ENCODE peak calls at places on chromosomes 4 and X, in ten cellular contexts. One of them, this sample, is unnamed. For H3K36me3, the result is how much of the 10 kb centered on the place peaks cover.

GRCh38 chr4:102825261-102826071 is 1.9 kb downstream of the UBE2D3 start:
- DNase-seq in mesendoderm: peak
- DNase-seq in uterus: peak
- DNase-seq in left lung: no peak
- DNase-seq in iPS DF 6.9: no peak
- DNase-seq in brain microvascular endothelial cell: peak
- DNase-seq in GM23338: peak
- DNase-seq in hepatocyte: peak
- DNase-seq in heart left ventricle: peak
- DNase-seq in CD8-positive, alpha-beta memory T cell: peak
- DNase-seq in this sample: peak

GRCh38 chrX:107465932-107466620 is 16.6 kb downstream of the FRMPD3 start:
- DNase-seq in left lung: no peak
- DNase-seq in GM23338: no peak
- DNase-seq in mesendoderm: no peak
- DNase-seq in uterus: no peak
- DNase-seq in iPS DF 6.9: no peak
- DNase-seq in brain microvascular endothelial cell: no peak
- DNase-seq in heart left ventricle: no peak
- DNase-seq in hepatocyte: no peak
- DNase-seq in CD8-positive, alpha-beta memory T cell: no peak
- DNase-seq in this sample: no peak

GRCh38 chr4:171025776-171026175 is 787.4 kb upstream of the GALNTL6 start:
- DNase-seq in uterus: no peak
- DNase-seq in CD8-positive, alpha-beta memory T cell: no peak
- DNase-seq in iPS DF 6.9: no peak
- DNase-seq in left lung: no peak
- DNase-seq in mesendoderm: no peak
- DNase-seq in brain microvascular endothelial cell: no peak
- DNase-seq in hepatocyte: no peak
- DNase-seq in GM23338: no peak
- DNase-seq in heart left ventricle: no peak
- DNase-seq in this sample: no peak

GRCh38 chr4:95957054-95957453 is 117.2 kb downstream of the PDHA2 start:
- DNase-seq in uterus: no peak
- DNase-seq in brain microvascular endothelial cell: no peak
- DNase-seq in mesendoderm: no peak
- DNase-seq in iPS DF 6.9: no peak
- DNase-seq in heart left ventricle: no peak
- DNase-seq in GM23338: no peak
- DNase-seq in hepatocyte: no peak
- DNase-seq in CD8-positive, alpha-beta memory T cell: no peak
- DNase-seq in left lung: no peak
- DNase-seq in this sample: peak

GRCh38 chr4:124890522-124890921 is 178.0 kb upstream of the ANKRD50 start:
- DNase-seq in hepatocyte: no peak
- DNase-seq in heart left ventricle: no peak
- DNase-seq in left lung: no peak
- DNase-seq in uterus: no peak
- DNase-seq in brain microvascular endothelial cell: no peak
- DNase-seq in GM23338: no peak
- DNase-seq in mesendoderm: no peak
- DNase-seq in CD8-positive, alpha-beta memory T cell: no peak
- DNase-seq in iPS DF 6.9: no peak
- DNase-seq in this sample: peak

GRCh38 chr4:119490335-119490734 is 138.3 kb downstream of the PDE5A start:
- DNase-seq in hepatocyte: peak
- DNase-seq in CD8-positive, alpha-beta memory T cell: no peak
- DNase-seq in GM23338: peak
- DNase-seq in uterus: no peak
- DNase-seq in brain microvascular endothelial cell: peak
- DNase-seq in left lung: no peak
- DNase-seq in iPS DF 6.9: peak
- DNase-seq in heart left ventricle: no peak
- DNase-seq in mesendoderm: peak
- DNase-seq in this sample: no peak

GRCh38 chr4:150178161-150178560 is 99.9 kb downstream of the DCLK2 start:
- DNase-seq in brain microvascular endothelial cell: peak
- DNase-seq in CD8-positive, alpha-beta memory T cell: no peak
- DNase-seq in left lung: no peak
- DNase-seq in iPS DF 6.9: no peak
- DNase-seq in heart left ventricle: no peak
- DNase-seq in GM23338: no peak
- DNase-seq in hepatocyte: no peak
- DNase-seq in mesendoderm: no peak
- DNase-seq in uterus: no peak
- DNase-seq in this sample: peak

GRCh38 chrX:38618152-38618551 is 56.8 kb downstream of the TSPAN7 start:
- DNase-seq in heart left ventricle: no peak
- DNase-seq in brain microvascular endothelial cell: no peak
- DNase-seq in uterus: no peak
- DNase-seq in iPS DF 6.9: no peak
- DNase-seq in CD8-positive, alpha-beta memory T cell: no peak
- DNase-seq in GM23338: no peak
- DNase-seq in left lung: no peak
- DNase-seq in hepatocyte: no peak
- DNase-seq in mesendoderm: no peak
- DNase-seq in this sample: no peak

GRCh38 chrX:71515039-71515398 is 17.9 kb upstream of the OGT start:
- DNase-seq in iPS DF 6.9: no peak
- DNase-seq in uterus: no peak
- DNase-seq in left lung: no peak
- DNase-seq in heart left ventricle: peak
- DNase-seq in mesendoderm: no peak
- DNase-seq in hepatocyte: no peak
- DNase-seq in brain microvascular endothelial cell: no peak
- DNase-seq in GM23338: no peak
- DNase-seq in CD8-positive, alpha-beta memory T cell: no peak
- DNase-seq in this sample: peak

GRCh38 chrX:134898450-134898849 is 92.3 kb upstream of the SMIM10 start:
- DNase-seq in hepatocyte: no peak
- DNase-seq in mesendoderm: no peak
- DNase-seq in heart left ventricle: no peak
- DNase-seq in left lung: no peak
- DNase-seq in iPS DF 6.9: no peak
- DNase-seq in brain microvascular endothelial cell: no peak
- DNase-seq in GM23338: no peak
- DNase-seq in uterus: no peak
- DNase-seq in CD8-positive, alpha-beta memory T cell: no peak
- DNase-seq in this sample: peak

GRCh38 chr4:83024233-83024632 is 10.8 kb upstream of the COPS4 start:
- DNase-seq in uterus: no peak
- DNase-seq in mesendoderm: no peak
- DNase-seq in heart left ventricle: no peak
- DNase-seq in GM23338: no peak
- DNase-seq in hepatocyte: no peak
- DNase-seq in brain microvascular endothelial cell: no peak
- DNase-seq in CD8-positive, alpha-beta memory T cell: no peak
- DNase-seq in left lung: no peak
- DNase-seq in iPS DF 6.9: no peak
- DNase-seq in this sample: no peak

GRCh38 chr4:28225005-28225404 is 1364.4 kb downstream of the STIM2 start:
- DNase-seq in GM23338: peak
- DNase-seq in left lung: no peak
- DNase-seq in uterus: no peak
- DNase-seq in CD8-positive, alpha-beta memory T cell: no peak
- DNase-seq in heart left ventricle: no peak
- DNase-seq in mesendoderm: peak
- DNase-seq in brain microvascular endothelial cell: peak
- DNase-seq in iPS DF 6.9: peak
- DNase-seq in hepatocyte: peak
- DNase-seq in this sample: no peak

GRCh38 chr4:177118596-177118995 is 191.1 kb upstream of the NEIL3 start:
- DNase-seq in left lung: no peak
- DNase-seq in CD8-positive, alpha-beta memory T cell: no peak
- DNase-seq in uterus: peak
- DNase-seq in heart left ventricle: no peak
- DNase-seq in GM23338: no peak
- DNase-seq in iPS DF 6.9: no peak
- DNase-seq in mesendoderm: no peak
- DNase-seq in hepatocyte: no peak
- DNase-seq in brain microvascular endothelial cell: peak
- DNase-seq in this sample: peak

GRCh38 chr4:82891728-82892466 is 944 bp upstream of the SEC31A start:
- DNase-seq in heart left ventricle: no peak
- DNase-seq in iPS DF 6.9: no peak
- DNase-seq in uterus: no peak
- DNase-seq in CD8-positive, alpha-beta memory T cell: no peak
- DNase-seq in GM23338: peak
- DNase-seq in hepatocyte: peak
- DNase-seq in mesendoderm: peak
- DNase-seq in left lung: no peak
- DNase-seq in brain microvascular endothelial cell: no peak
- DNase-seq in this sample: peak

GRCh38 chrX:119150163-119151135 is 22.8 kb upstream of the KIAA1210 start:
- DNase-seq in GM23338: peak
- DNase-seq in hepatocyte: no peak
- DNase-seq in heart left ventricle: no peak
- DNase-seq in brain microvascular endothelial cell: no peak
- DNase-seq in mesendoderm: no peak
- DNase-seq in iPS DF 6.9: no peak
- DNase-seq in left lung: no peak
- DNase-seq in CD8-positive, alpha-beta memory T cell: no peak
- DNase-seq in uterus: peak
- DNase-seq in this sample: no peak

GRCh38 chrX:38935561-38935960 is 134.3 kb downstream of the MID1IP1 start:
- DNase-seq in left lung: no peak
- DNase-seq in GM23338: no peak
- DNase-seq in brain microvascular endothelial cell: no peak
- DNase-seq in uterus: no peak
- DNase-seq in mesendoderm: no peak
- DNase-seq in CD8-positive, alpha-beta memory T cell: no peak
- DNase-seq in iPS DF 6.9: no peak
- DNase-seq in hepatocyte: no peak
- DNase-seq in heart left ventricle: no peak
- DNase-seq in this sample: no peak

GRCh38 chr4:27684501-27685077 is 823.9 kb downstream of the STIM2 start:
- DNase-seq in heart left ventricle: peak
- DNase-seq in uterus: peak
- DNase-seq in hepatocyte: peak
- DNase-seq in GM23338: peak
- DNase-seq in CD8-positive, alpha-beta memory T cell: no peak
- DNase-seq in left lung: peak
- DNase-seq in iPS DF 6.9: no peak
- DNase-seq in brain microvascular endothelial cell: peak
- DNase-seq in mesendoderm: peak
- DNase-seq in this sample: peak

GRCh38 chr4:15784959-15785634 is 7.0 kb downstream of the CD38 start:
- DNase-seq in CD8-positive, alpha-beta memory T cell: no peak
- DNase-seq in mesendoderm: no peak
- DNase-seq in iPS DF 6.9: no peak
- DNase-seq in hepatocyte: no peak
- DNase-seq in GM23338: no peak
- DNase-seq in heart left ventricle: no peak
- DNase-seq in left lung: no peak
- DNase-seq in brain microvascular endothelial cell: no peak
- DNase-seq in uterus: no peak
- DNase-seq in this sample: no peak

GRCh38 chrX:584572-584971 is 46.0 kb upstream of the SHOX start:
- DNase-seq in CD8-positive, alpha-beta memory T cell: no peak
- DNase-seq in uterus: no peak
- DNase-seq in brain microvascular endothelial cell: no peak
- DNase-seq in mesendoderm: no peak
- DNase-seq in heart left ventricle: no peak
- DNase-seq in GM23338: no peak
- DNase-seq in left lung: no peak
- DNase-seq in iPS DF 6.9: no peak
- DNase-seq in hepatocyte: no peak
- DNase-seq in this sample: no peak
- H3K36me3 ChIP-seq in CD8-positive, alpha-beta memory T cell: under half
- H3K36me3 ChIP-seq in uterus: under half
- H3K36me3 ChIP-seq in brain microvascular endothelial cell: under half
- H3K36me3 ChIP-seq in mesendoderm: under half
- H3K36me3 ChIP-seq in heart left ventricle: under half
- H3K36me3 ChIP-seq in GM23338: under half
- H3K36me3 ChIP-seq in left lung: under half
- H3K36me3 ChIP-seq in iPS DF 6.9: under half
- H3K36me3 ChIP-seq in hepatocyte: under half
- H3K36me3 ChIP-seq in this sample: under half

GRCh38 chr4:109826719-109827118 is 1.1 kb upstream of the RRH start:
- DNase-seq in iPS DF 6.9: no peak
- DNase-seq in uterus: no peak
- DNase-seq in GM23338: peak
- DNase-seq in heart left ventricle: no peak
- DNase-seq in brain microvascular endothelial cell: no peak
- DNase-seq in mesendoderm: no peak
- DNase-seq in left lung: no peak
- DNase-seq in CD8-positive, alpha-beta memory T cell: peak
- DNase-seq in hepatocyte: peak
- DNase-seq in this sample: peak

DNA sequence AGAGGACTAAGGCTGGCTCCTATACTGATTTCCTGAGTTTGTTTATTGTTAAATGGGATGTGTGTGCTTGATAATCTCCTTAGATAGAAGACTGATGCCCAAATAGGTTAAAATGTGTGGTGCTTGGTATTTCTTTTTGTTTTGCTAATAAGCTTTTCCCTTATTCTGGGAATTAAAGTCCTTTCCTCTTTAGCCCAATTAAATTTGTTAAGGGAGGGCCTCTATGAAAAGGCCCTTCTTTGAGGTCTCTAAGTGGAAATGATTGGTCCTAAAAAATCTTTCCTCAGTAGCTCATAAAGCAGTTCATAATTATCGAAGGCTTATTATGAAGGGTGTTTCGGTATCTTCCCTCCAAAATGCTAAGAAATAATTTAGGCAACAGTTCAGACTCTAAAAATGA is at the start of gene RRH:
- DNase-seq in CD8-positive, alpha-beta memory T cell: no peak
- DNase-seq in heart left ventricle: no peak
- DNase-seq in uterus: no peak
- DNase-seq in GM23338: no peak
- DNase-seq in hepatocyte: no peak
- DNase-seq in left lung: no peak
- DNase-seq in mesendoderm: no peak
- DNase-seq in brain microvascular endothelial cell: no peak
- DNase-seq in iPS DF 6.9: no peak
- DNase-seq in this sample: no peak
- H3K36me3 ChIP-seq in CD8-positive, alpha-beta memory T cell: under half
- H3K36me3 ChIP-seq in heart left ventricle: under half
- H3K36me3 ChIP-seq in uterus: under half
- H3K36me3 ChIP-seq in GM23338: under half
- H3K36me3 ChIP-seq in hepatocyte: under half
- H3K36me3 ChIP-seq in left lung: under half
- H3K36me3 ChIP-seq in mesendoderm: under half
- H3K36me3 ChIP-seq in brain microvascular endothelial cell: under half
- H3K36me3 ChIP-seq in iPS DF 6.9: under half
- H3K36me3 ChIP-seq in this sample: under half

GRCh38 chr4:128856246-128856645 is 46.7 kb downstream of the JADE1 start:
- DNase-seq in hepatocyte: no peak
- DNase-seq in brain microvascular endothelial cell: no peak
- DNase-seq in uterus: no peak
- DNase-seq in left lung: no peak
- DNase-seq in mesendoderm: no peak
- DNase-seq in iPS DF 6.9: no peak
- DNase-seq in GM23338: no peak
- DNase-seq in heart left ventricle: no peak
- DNase-seq in CD8-positive, alpha-beta memory T cell: no peak
- DNase-seq in this sample: no peak
- H3K36me3 ChIP-seq in hepatocyte: under half
- H3K36me3 ChIP-seq in brain microvascular endothelial cell: under half
- H3K36me3 ChIP-seq in uterus: under half
- H3K36me3 ChIP-seq in left lung: half or more
- H3K36me3 ChIP-seq in mesendoderm: under half
- H3K36me3 ChIP-seq in iPS DF 6.9: half or more
- H3K36me3 ChIP-seq in GM23338: half or more
- H3K36me3 ChIP-seq in heart left ventricle: half or more
- H3K36me3 ChIP-seq in CD8-positive, alpha-beta memory T cell: under half
- H3K36me3 ChIP-seq in this sample: half or more

GRCh38 chr4:182896421-182896820 is 20.8 kb downstream of the DCTD start:
- DNase-seq in iPS DF 6.9: no peak
- DNase-seq in CD8-positive, alpha-beta memory T cell: no peak
- DNase-seq in mesendoderm: no peak
- DNase-seq in uterus: no peak
- DNase-seq in heart left ventricle: no peak
- DNase-seq in GM23338: no peak
- DNase-seq in hepatocyte: no peak
- DNase-seq in brain microvascular endothelial cell: no peak
- DNase-seq in left lung: no peak
- DNase-seq in this sample: no peak
- H3K36me3 ChIP-seq in iPS DF 6.9: under half
- H3K36me3 ChIP-seq in CD8-positive, alpha-beta memory T cell: under half
- H3K36me3 ChIP-seq in mesendoderm: under half
- H3K36me3 ChIP-seq in uterus: under half
- H3K36me3 ChIP-seq in heart left ventricle: half or more
- H3K36me3 ChIP-seq in GM23338: under half
- H3K36me3 ChIP-seq in hepatocyte: under half
- H3K36me3 ChIP-seq in brain microvascular endothelial cell: under half
- H3K36me3 ChIP-seq in left lung: half or more
- H3K36me3 ChIP-seq in this sample: half or more

This sample was measured in adipocyte.